ENCODE peak calls at places on chromosomes 13 and 19, in six cellular contexts. M is head of caudate nucleus; N is stimulated activated CD4-positive, alpha-beta T cell treated with anti-CD3 and anti-CD28 coated beads, TNF-alpha, amount 100 ng/mL, for 1 hour; V is uterus; G is fibroblast of pulmonary artery; E is GM12864. I is an unnamed sample.

GRCh38 chr19:42563352-42564210 is 31.1 kb downstream of the CEACAM8 start:
- DNase-seq in M (peak), N (no peak), V (no peak), G (peak), E (peak), I (no peak)

GRCh38 chr19:4768934-4769777 is 22.4 kb upstream of the FEM1A start:
- DNase-seq in M (peak), N (peak), V (peak), G (peak), E (peak), I (peak)

GRCh38 chr19:18603255-18603957 is 3.2 kb downstream of the CRLF1 start:
- DNase-seq in M (no peak), N (no peak), V (no peak), G (peak), E (no peak), I (no peak)

GRCh38 chr19:31002852-31003251 is 346.4 kb downstream of the TSHZ3 start:
- DNase-seq in M (no peak), N (no peak), V (no peak), G (no peak), E (no peak), I (no peak)

GRCh38 chr19:11453468-11454341 is 18.3 kb downstream of the PRKCSH start:
- DNase-seq in M (no peak), N (no peak), V (no peak), G (no peak), E (no peak), I (no peak)

GRCh38 chr13:63389756-63390155 is 1974.1 kb upstream of the PCDH20 start:
- DNase-seq in M (no peak), N (no peak), V (no peak), G (no peak), E (no peak), I (no peak)

GRCh38 chr19:45560686-45561085 is 23.9 kb downstream of the OPA3 start:
- DNase-seq in M (no peak), N (no peak), V (no peak), G (no peak), E (no peak), I (no peak)

GRCh38 chr19:2719910-2720776 is 1.0 kb downstream of the DIRAS1 start:
- DNase-seq in M (peak), N (no peak), V (no peak), G (no peak), E (no peak), I (no peak)

GRCh38 chr13:89153941-89154340 is 1482.8 kb downstream of the SLITRK5 start:
- DNase-seq in M (no peak), N (no peak), V (no peak), G (no peak), E (no peak), I (no peak)

GRCh38 chr19:36679455-36679854 is 8.0 kb upstream of the ZNF567 start:
- DNase-seq in M (no peak), N (no peak), V (no peak), G (no peak), E (no peak), I (no peak)

GRCh38 chr19:14786421-14786851 is 8.1 kb upstream of the ADGRE2 start:
- DNase-seq in M (no peak), N (no peak), V (no peak), G (peak), E (no peak), I (no peak)

GRCh38 chr19:33054623-33055022 is 10.1 kb downstream of the RHPN2 start:
- DNase-seq in M (no peak), N (no peak), V (no peak), G (no peak), E (no peak), I (no peak)

GRCh38 chr13:74131206-74131605 is 3.0 kb downstream of the KLF12 start:
- DNase-seq in M (no peak), N (no peak), V (no peak), G (no peak), E (no peak), I (no peak)

GRCh38 chr13:66974889-66975288 is 255.2 kb downstream of the PCDH9 start:
- DNase-seq in M (no peak), N (no peak), V (no peak), G (no peak), E (no peak), I (no peak)

GRCh38 chr13:40664100-40665060 is 2.1 kb downstream of the FOXO1 start:
- DNase-seq in M (peak), N (peak), V (peak), G (peak), E (no peak), I (peak)

GRCh38 chr19:4518345-4519171 is at the start of gene PLIN4:
- DNase-seq in M (no peak), N (no peak), V (peak), G (peak), E (no peak), I (no peak)

GRCh38 chr19:58227964-58228583 is 640 bp upstream of the ZNF544 start:
- DNase-seq in M (no peak), N (no peak), V (no peak), G (no peak), E (no peak), I (no peak)

GRCh38 chr13:78759704-78760103 is 100.7 kb upstream of the OBI1 start:
- DNase-seq in M (no peak), N (no peak), V (no peak), G (no peak), E (no peak), I (no peak)

GRCh38 chr19:19475845-19476828 is 39.2 kb downstream of the TSSK6 start:
- DNase-seq in M (no peak), N (no peak), V (no peak), G (peak), E (no peak), I (no peak)

GRCh38 chr13:47146991-47147783 is 250.3 kb upstream of the HTR2A start:
- DNase-seq in M (no peak), N (no peak), V (no peak), G (no peak), E (peak), I (no peak)

GRCh38 chr19:35260694-35261304 is 8.0 kb upstream of the USF2 start:
- DNase-seq in M (no peak), N (no peak), V (no peak), G (no peak), E (no peak), I (no peak)

GRCh38 chr19:34975056-34975455 is 11.0 kb upstream of the ZNF792 start:
- DNase-seq in M (no peak), N (no peak), V (no peak), G (no peak), E (no peak), I (no peak)

GRCh38 chr13:73231456-73231855 is 172.7 kb downstream of the KLF5 start:
- DNase-seq in M (no peak), N (no peak), V (no peak), G (no peak), E (no peak), I (no peak)

GRCh38 chr19:19354932-19355331 is 34.3 kb downstream of the MAU2 start:
- DNase-seq in M (no peak), N (no peak), V (no peak), G (no peak), E (no peak), I (no peak)

GRCh38 chr19:16901491-16902175 is 12.8 kb downstream of the F2RL3 start:
- DNase-seq in M (peak), N (no peak), V (no peak), G (no peak), E (no peak), I (no peak)

GRCh38 chr13:58025821-58026220 is 394.3 kb downstream of the PCDH17 start:
- DNase-seq in M (no peak), N (no peak), V (no peak), G (no peak), E (no peak), I (no peak)

GRCh38 chr13:57820924-57821323 is 189.4 kb downstream of the PCDH17 start:
- DNase-seq in M (no peak), N (no peak), V (no peak), G (no peak), E (no peak), I (no peak)

GRCh38 chr13:80337011-80337688 is 3.8 kb downstream of the SPRY2 start:
- DNase-seq in M (peak), N (no peak), V (no peak), G (peak), E (no peak), I (no peak)

I was measured in activated naive CD8-positive, alpha-beta T cell treated with anti-CD3 and anti-CD28 coated beads, Interleukin-2, amount 50 U/mL, for 16 hours.